ENCODE peak calls at places on chromosome X, in five cellular contexts. B is IMR-90, K is HepG2, D is K562, M is SK-N-SH. N is an unnamed sample.

GRCh38 chrX:69065451-69065850 is 99.8 kb downstream of the PJA1 start:
- DNase-seq in B (peak), K (no peak), D (no peak), M (no peak), N (no peak)

GRCh38 chrX:103792916-103793540 is 16.4 kb downstream of the PLP1 start:
- DNase-seq in B (peak), K (no peak), D (no peak), M (no peak), N (no peak)

GRCh38 chrX:147827070-147827469 is 84.6 kb upstream of the FMR1 start:
- DNase-seq in B (no peak), K (no peak), D (no peak), M (no peak), N (no peak)

GRCh38 chrX:35798042-35798441 is at the start of gene MAGEB16:
- DNase-seq in B (no peak), K (no peak), D (no peak), M (no peak), N (no peak)

GRCh38 chrX:105744946-105745345 is 77.4 kb upstream of the NRK start:
- DNase-seq in B (no peak), K (no peak), D (no peak), M (no peak), N (no peak)

GRCh38 chrX:72395252-72395651 is 89.5 kb upstream of the CITED1 start:
- DNase-seq in B (no peak), K (no peak), D (no peak), M (no peak), N (no peak)

GRCh38 chrX:84216406-84216805 is 28.4 kb upstream of the RPS6KA6 start:
- DNase-seq in B (no peak), K (no peak), D (no peak), M (no peak), N (no peak)

GRCh38 chrX:112759512-112759911 is 79.8 kb upstream of the LHFPL1 start:
- DNase-seq in B (no peak), K (no peak), D (no peak), M (no peak), N (no peak)

GRCh38 chrX:7147431-7147977 is at the start of gene STS:
- DNase-seq in B (peak), K (no peak), D (peak), M (peak), N (no peak)

GRCh38 chrX:63918611-63919010 is 133.6 kb upstream of the ARHGEF9 start:
- DNase-seq in B (no peak), K (no peak), D (no peak), M (no peak), N (no peak)

GRCh38 chrX:24996096-24996709 is 19.6 kb downstream of the ARX start:
- DNase-seq in B (no peak), K (no peak), D (no peak), M (no peak), N (no peak)

GRCh38 chrX:1749499-1749898 is 134.6 kb downstream of the ASMT start:
- DNase-seq in B (no peak), K (no peak), D (no peak), M (no peak), N (no peak)

GRCh38 chrX:40005290-40006011 is 92.3 kb downstream of the BCOR start:
- DNase-seq in B (no peak), K (no peak), D (no peak), M (no peak), N (no peak)

GRCh38 chrX:29308726-29309125 is 721.5 kb downstream of the IL1RAPL1 start:
- DNase-seq in B (no peak), K (no peak), D (no peak), M (no peak), N (no peak)

GRCh38 chrX:141176586-141177451 is at the start of gene LDOC1:
- DNase-seq in B (peak), K (no peak), D (peak), M (peak), N (no peak)

GRCh38 chrX:130669233-130669632 is 233.8 kb downstream of the ENOX2 start:
- DNase-seq in B (peak), K (no peak), D (no peak), M (no peak), N (no peak)

GRCh38 chrX:3216581-3216980 is 129.9 kb downstream of the MXRA5 start:
- DNase-seq in B (peak), K (no peak), D (no peak), M (no peak), N (no peak)

GRCh38 chrX:71067727-71068051 is 445 bp downstream of the SNX12 start:
- DNase-seq in B (no peak), K (no peak), D (no peak), M (no peak), N (no peak)

GRCh38 chrX:118974088-118974907 is at the start of gene LONRF3:
- DNase-seq in B (peak), K (peak), D (peak), M (peak), N (no peak)

GRCh38 chrX:119398974-119399771 is at the start of gene SLC25A43:
- DNase-seq in B (no peak), K (no peak), D (peak), M (peak), N (no peak)

GRCh38 chrX:8274166-8274565 is 103.1 kb upstream of the VCX2 start:
- DNase-seq in B (no peak), K (no peak), D (no peak), M (no peak), N (no peak)

GRCh38 chrX:47577901-47578300 is 4.3 kb upstream of the TIMP1 start:
- DNase-seq in B (no peak), K (no peak), D (no peak), M (no peak), N (no peak)

GRCh38 chrX:136168929-136169735 is 21.8 kb downstream of the FHL1 start:
- DNase-seq in B (peak), K (no peak), D (peak), M (peak), N (no peak)
- TF ChIP-seq MXI1 in B (no peak), K (no peak), D (no peak), M (no peak), N (no peak)

GRCh38 chrX:28188526-28188925 is 207.3 kb upstream of the DCAF8L1 start:
- DNase-seq in B (no peak), K (no peak), D (no peak), M (no peak), N (no peak)

DNA sequence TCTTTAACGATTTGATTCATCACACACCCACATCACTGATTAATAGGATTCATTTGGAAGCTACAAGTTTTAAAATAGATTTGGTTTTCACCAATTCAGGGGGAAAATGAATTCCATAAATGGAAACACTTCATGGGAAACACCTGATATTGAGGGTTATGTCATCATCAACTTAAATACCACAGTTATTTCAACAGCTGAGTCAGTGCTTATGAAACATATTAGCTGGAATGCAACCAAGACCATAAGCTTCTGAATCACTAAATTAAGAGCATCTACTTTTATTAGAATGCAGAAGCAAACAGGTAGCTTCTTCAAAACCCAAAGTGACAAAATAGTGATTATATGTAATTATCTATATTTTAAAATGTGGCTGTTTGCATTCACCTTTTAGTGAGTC is 207.8 kb upstream of the DCAF8L1 start:
- DNase-seq in B (peak), K (no peak), D (no peak), M (no peak), N (no peak)
- TF ChIP-seq MXI1 in B (no peak), K (no peak), D (no peak), M (no peak), N (no peak)

DNA sequence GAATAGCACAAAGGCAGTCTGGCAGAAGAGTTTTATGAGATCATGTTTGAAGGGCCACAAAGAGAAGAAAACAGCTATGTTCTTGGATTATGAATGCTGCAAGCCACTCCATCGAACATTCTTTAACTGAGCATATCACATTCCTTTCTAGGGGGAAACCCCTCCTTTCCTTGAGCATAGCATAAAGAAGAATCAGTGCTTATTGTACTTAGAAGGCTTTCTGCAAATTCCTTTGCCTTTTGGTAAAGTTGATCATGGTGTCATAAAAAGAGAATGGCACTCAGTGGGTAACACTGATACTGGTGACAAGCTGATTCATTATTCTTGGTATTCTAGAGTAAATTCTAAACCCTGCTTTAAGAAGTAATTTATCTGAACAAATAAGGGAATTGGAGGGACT is 88.5 kb upstream of the GPR34 start:
- DNase-seq in B (peak), K (no peak), D (no peak), M (no peak), N (no peak)
- TF ChIP-seq MXI1 in B (no peak), K (no peak), D (no peak), M (no peak), N (no peak)

DNA sequence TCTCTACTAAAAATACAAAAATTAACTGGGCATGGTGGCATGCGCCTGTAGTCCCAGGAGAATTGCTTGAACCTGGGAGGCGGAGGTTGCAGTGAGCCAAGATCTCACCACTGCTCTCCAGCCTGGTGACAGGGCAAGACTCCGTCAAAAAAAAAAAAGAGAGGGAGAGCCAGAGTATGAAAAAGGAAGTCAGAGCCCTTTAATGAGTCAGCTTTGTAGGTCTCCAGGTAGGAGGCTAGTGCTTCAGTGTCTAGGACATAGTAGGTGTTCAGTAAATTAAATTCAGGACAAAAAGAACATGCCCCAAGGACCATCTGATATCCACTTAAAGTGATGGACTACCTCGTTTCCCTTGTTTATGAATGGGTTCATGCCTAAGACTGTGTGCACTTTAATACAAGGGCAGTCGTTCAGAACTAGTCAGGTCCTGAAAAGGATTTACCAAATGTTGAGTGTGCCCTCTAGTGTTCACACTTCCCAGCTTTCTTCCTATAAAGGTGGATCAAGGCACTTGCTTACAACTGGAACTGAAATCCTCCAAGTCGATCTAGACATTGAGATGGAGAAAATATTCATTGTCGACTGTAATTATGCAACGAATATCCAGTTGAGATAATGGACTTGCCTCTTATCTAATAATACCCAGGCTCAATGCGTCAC is 29.0 kb downstream of the F9 start:
- DNase-seq in B (peak), K (peak), D (peak), M (peak), N (peak)
- TF ChIP-seq MXI1 in B (no peak), K (no peak), D (no peak), M (no peak), N (no peak)

GRCh38 chrX:18351774-18352173 is 2.7 kb downstream of the SCML2 start:
- DNase-seq in B (no peak), K (no peak), D (no peak), M (no peak), N (no peak)
- TF ChIP-seq MXI1 in B (no peak), K (no peak), D (no peak), M (no peak), N (no peak)

N was measured in GM12878.